ENCODE peak calls at places on chromosomes 7 and 10, in four cellular contexts. T is heart right ventricle, I is B cell, L is astrocyte of the spinal cord. S is an unnamed sample.

GRCh38 chr7:35697414-35698175 is 2.7 kb upstream of the HERPUD2 start:
- DNase-seq in L (peak; percentile 43), T (no peak), I (no peak), S (no peak)

GRCh38 chr10:31864834-31865518 is 63.7 kb downstream of the ARHGAP12 start:
- DNase-seq in I (no peak), L (peak; percentile 58), T (no peak), S (no peak)

GRCh38 chr10:109922976-109923921 is at the start of gene XPNPEP1:
- DNase-seq in T (peak; percentile 89), I (peak; percentile 84), L (peak; percentile 85), S (peak; percentile 89)

GRCh38 chr7:69436944-69437343 is 161.3 kb upstream of the AUTS2 start:
- DNase-seq in L (peak; percentile 28), T (no peak), I (no peak), S (no peak)

GRCh38 chr10:98023024-98023423 is 7.4 kb downstream of the CRTAC1 start:
- DNase-seq in T (no peak), L (no peak), I (no peak), S (no peak)

GRCh38 chr7:103391976-103392375 is 44.5 kb downstream of the PSMC2 start:
- DNase-seq in I (no peak), L (no peak), T (no peak), S (no peak)

GRCh38 chr7:73966941-73967831 is 60.8 kb upstream of the ELN start:
- DNase-seq in T (no peak), L (no peak), I (no peak), S (no peak)

GRCh38 chr10:90993340-90993739 is 72.5 kb upstream of the ANKRD1 start:
- DNase-seq in I (no peak), T (no peak), L (no peak), S (no peak)

GRCh38 chr10:22027666-22028238 is 24.2 kb upstream of the DNAJC1 start:
- DNase-seq in I (no peak), L (no peak), T (no peak), S (no peak)

GRCh38 chr7:111678281-111678680 is 116.0 kb upstream of the IMMP2L start:
- DNase-seq in I (no peak), T (no peak), L (peak; percentile 44), S (no peak)

GRCh38 chr10:119634219-119634544 is 17.0 kb upstream of the BAG3 start:
- DNase-seq in L (no peak), I (no peak), T (no peak), S (no peak)

GRCh38 chr7:159025161-159025779 is 119.4 kb downstream of the VIPR2 start:
- DNase-seq in T (no peak), I (no peak), L (peak; percentile 43), S (no peak)

GRCh38 chr7:148049068-148049467 is 541.5 kb upstream of the C7orf33 start:
- DNase-seq in T (no peak), L (no peak), I (no peak), S (no peak)

GRCh38 chr10:61592581-61592980 is 70.1 kb upstream of the CABCOCO1 start:
- DNase-seq in L (no peak), T (no peak), I (no peak), S (peak; percentile 17)

GRCh38 chr10:110708776-110709443 is 64.8 kb downstream of the RBM20 start:
- DNase-seq in I (no peak), T (no peak), L (no peak), S (no peak)

GRCh38 chr7:42262907-42263466 is 26.0 kb upstream of the GLI3 start:
- DNase-seq in T (peak; percentile 36), L (peak; percentile 90), I (no peak), S (no peak)

GRCh38 chr7:98399903-98400537 is 870 bp downstream of the BAIAP2L1 start:
- DNase-seq in L (peak; percentile 53), T (no peak), I (no peak), S (no peak)

GRCh38 chr7:79507161-79507560 is 53.7 kb upstream of the MAGI2 start:
- DNase-seq in L (no peak), T (no peak), I (no peak), S (no peak)

GRCh38 chr10:71845410-71846406 is 5.3 kb downstream of the PSAP start:
- DNase-seq in L (no peak), T (no peak), I (no peak), S (no peak)

GRCh38 chr7:56092789-56093531 is at the start of gene PHKG1:
- DNase-seq in I (no peak), T (peak; percentile 89), L (peak; percentile 91), S (no peak)

GRCh38 chr10:49162063-49162462 is 26.1 kb downstream of the TMEM273 start:
- DNase-seq in I (no peak), L (no peak), T (no peak), S (no peak)

GRCh38 chr10:103175580-103176285 is 17.3 kb downstream of the NT5C2 start:
- DNase-seq in I (no peak), T (no peak), L (no peak), S (no peak)

GRCh38 chr10:103177123-103177522 is 15.9 kb downstream of the NT5C2 start:
- DNase-seq in I (no peak), L (no peak), T (no peak), S (no peak)

GRCh38 chr10:103166527-103166926 is 26.5 kb downstream of the NT5C2 start:
- DNase-seq in T (no peak), I (no peak), L (no peak), S (no peak)

GRCh38 chr10:103168436-103168835 is 24.6 kb downstream of the NT5C2 start:
- DNase-seq in I (no peak), L (peak; percentile 56), T (no peak), S (no peak)

DNA sequence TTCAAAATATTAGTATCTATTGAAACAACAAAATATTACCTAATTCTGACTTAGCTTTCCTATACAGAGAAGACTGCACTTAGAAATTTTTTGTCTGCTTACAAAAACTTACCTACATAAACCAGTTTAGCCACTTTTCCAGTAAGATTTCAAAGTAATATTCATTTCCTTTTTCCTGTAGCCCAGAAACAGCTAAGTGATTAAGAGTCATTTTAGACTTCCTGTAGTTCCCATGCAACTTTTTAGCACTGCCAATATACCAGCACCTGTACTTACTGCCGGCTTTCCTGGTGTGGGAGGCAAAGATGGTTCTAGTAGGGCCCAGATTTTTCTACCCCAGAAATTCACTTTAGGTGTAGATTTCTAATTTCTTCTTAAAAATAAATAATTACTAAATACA is 21.8 kb downstream of the NT5C2 start:
- DNase-seq in L (no peak), T (no peak), I (no peak), S (no peak)
- TF ChIP-seq CTCF in L (no peak), T (no peak), I (no peak), S (no peak)

DNA sequence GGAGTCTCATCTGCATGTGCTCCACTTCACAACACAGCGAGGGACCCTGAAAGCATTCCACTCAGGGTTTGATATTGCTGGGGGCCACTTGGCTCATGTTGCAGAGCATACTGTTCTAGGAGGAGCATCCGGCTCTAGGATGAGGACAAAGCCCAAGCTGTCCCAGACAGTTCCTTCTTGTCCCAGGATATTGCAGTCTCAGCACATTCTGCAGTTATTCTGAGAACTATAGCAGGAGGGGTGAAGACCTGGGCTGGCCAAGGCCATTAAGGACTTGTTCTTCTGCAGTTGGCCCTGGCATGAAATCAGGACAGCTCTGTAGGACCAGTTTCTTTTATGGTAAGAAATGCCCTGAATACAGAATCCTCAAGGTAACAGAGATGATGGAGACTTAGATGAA is 48.9 kb upstream of the C10orf120 start:
- DNase-seq in T (no peak), I (no peak), L (no peak), S (no peak)
- TF ChIP-seq CTCF in T (no peak), I (no peak), L (no peak), S (no peak)

GRCh38 chr7:129778770-129779601 is 167.5 kb downstream of the NRF1 start:
- DNase-seq in T (no peak), L (no peak), I (no peak), S (peak; percentile 17)
- TF ChIP-seq CTCF in T (no peak), L (no peak), I (peak; percentile 21), S (peak; percentile 21)

DNA sequence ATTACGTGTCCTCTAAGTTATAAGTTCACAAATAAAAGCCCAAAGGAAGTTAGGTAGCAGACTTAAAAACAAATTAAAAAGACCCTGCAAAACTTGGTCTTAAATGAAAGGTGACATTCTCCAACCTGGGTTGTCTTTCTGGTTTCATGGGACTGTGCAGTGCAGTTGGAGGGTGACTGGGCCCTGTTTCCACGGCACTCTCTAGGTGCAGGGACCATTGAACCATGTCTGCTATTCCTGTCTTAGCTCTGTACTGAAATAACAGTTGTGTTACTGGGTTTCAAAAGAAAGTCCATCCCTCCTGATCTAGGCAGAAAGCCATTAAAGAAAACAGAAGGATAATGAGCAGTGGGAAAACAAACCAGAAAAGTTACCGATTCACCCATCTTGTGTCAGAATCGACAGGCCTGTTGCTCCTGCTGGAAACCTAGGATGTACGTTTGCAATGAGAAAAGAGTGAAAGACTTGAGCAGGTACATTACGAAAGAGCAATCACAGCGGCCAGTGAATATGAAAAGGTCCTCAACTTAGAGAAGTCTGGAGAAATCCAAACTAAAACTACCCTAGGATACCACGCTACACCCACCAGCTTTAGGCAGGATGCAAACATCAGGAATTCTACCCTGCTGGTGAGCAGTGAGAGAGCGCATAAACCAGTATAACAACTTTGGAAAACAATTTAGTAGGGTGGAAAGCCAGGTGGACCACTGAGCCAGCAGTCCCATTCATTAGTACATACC is 24.5 kb downstream of the SPDYE6 start:
- DNase-seq in I (no peak), T (no peak), L (no peak), S (no peak)
- TF ChIP-seq CTCF in I (no peak), T (no peak), L (no peak), S (no peak)

GRCh38 chr7:139618482-139619366 is 95.2 kb downstream of the CLEC2L start:
- DNase-seq in L (peak; percentile 45), I (no peak), T (peak; percentile 39), S (peak; percentile 63)
- TF ChIP-seq CTCF in L (peak; percentile 67), I (peak; percentile 33), T (peak; percentile 49), S (peak; percentile 41)

DNA sequence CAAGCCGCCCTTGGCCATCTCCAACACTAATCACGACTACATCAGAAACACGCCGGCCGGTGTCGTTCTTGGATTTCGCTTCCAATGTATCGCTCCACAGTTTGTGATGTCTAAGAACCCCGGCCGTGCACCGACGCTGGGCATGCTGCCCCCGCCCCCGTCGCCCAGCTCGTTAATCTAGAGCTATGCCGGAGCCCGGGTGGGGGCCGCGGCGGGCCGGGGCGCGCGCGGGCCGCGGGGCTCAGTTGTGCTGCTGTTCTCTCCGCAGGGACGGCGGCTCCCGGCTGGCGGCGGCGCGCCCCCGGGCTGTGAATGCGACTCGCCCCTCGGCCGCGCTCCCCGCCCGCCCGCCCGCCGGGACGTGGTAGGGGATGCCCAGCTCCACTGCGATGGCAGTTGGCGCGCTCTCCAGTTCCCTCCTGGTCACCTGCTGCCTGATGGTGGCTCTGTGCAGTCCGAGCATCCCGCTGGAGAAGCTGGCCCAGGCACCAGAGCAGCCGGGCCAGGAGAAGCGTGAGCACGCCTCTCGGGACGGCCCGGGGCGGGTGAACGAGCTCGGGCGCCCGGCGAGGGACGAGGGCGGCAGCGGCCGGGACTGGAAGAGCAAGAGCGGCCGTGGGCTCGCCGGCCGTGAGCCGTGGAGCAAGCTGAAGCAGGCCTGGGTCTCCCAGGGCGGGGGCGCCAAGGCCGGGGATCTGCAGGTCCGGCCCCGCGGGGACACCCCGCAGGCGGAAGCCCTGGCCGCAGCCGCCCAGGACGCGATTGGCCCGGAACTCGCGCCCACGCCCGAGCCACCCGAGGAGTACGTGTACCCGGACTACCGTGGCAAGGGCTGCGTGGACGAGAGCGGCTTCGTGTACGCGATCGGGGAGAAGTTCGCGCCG is 1.9 kb downstream of the VWC2 start:
- DNase-seq in L (no peak), T (no peak), I (no peak), S (no peak)
- TF ChIP-seq CTCF in L (no peak), T (no peak), I (no peak), S (no peak)

DNA sequence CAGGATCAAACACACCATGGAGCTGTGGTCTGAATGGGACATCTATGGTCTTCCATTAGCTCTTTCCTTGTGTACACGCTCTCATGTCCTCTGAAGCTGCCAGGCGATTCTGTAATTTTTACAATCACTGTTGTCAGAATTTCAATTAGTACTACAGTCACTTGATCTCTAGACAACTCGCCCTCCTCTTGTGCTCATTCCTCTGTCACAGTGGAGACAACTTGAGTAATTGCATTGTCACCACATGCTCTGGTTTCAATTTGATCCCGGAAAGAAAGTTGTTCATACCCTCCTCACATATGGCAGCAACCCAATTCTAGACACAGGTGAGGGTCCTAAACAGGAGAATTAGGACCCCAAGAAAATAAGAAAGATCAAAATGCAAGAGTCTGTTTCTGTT is 1327.7 kb downstream of the GATA3 start:
- DNase-seq in L (no peak), I (no peak), T (no peak), S (no peak)
- TF ChIP-seq CTCF in L (no peak), I (no peak), T (no peak), S (no peak)